ENCODE peak calls at places on chromosomes 2 and 18, in ten cellular contexts. O is effector CD4-positive, alpha-beta T cell; M is NCI-H1092; F is NCI-H510A; S is MCF 10A; B is G401; A is OCI-M1; R is psoas muscle; N is upper lobe of right lung; G is substantia nigra. U is an unnamed sample.

GRCh38 chr2:119242276-119243119 is 18.9 kb downstream of the STEAP3 start:
- DNase-seq in O (no peak), M (peak), F (peak), S (no peak), B (no peak), A (no peak), R (no peak), N (no peak), G (no peak), U (no peak)

GRCh38 chr18:49024808-49025361 is 74.1 kb upstream of the SMAD7 start:
- DNase-seq in O (no peak), M (no peak), F (no peak), S (no peak), B (no peak), A (no peak), R (no peak), N (peak), G (no peak), U (no peak)

GRCh38 chr2:41294331-41294730 is 753.5 kb upstream of the PKDCC start:
- DNase-seq in O (no peak), M (no peak), F (no peak), S (no peak), B (no peak), A (no peak), R (no peak), N (no peak), G (no peak), U (no peak)

GRCh38 chr2:99615247-99615771 is 125.5 kb upstream of the REV1 start:
- DNase-seq in O (no peak), M (peak), F (no peak), S (peak), B (no peak), A (no peak), R (peak), N (no peak), G (peak), U (peak)

GRCh38 chr2:20080415-20080814 is 29.0 kb upstream of the LAPTM4A start:
- DNase-seq in O (no peak), M (no peak), F (no peak), S (no peak), B (no peak), A (no peak), R (no peak), N (no peak), G (no peak), U (no peak)

GRCh38 chr2:100603945-100604633 is 41.3 kb downstream of the PDCL3 start:
- DNase-seq in O (no peak), M (no peak), F (no peak), S (no peak), B (peak), A (no peak), R (no peak), N (no peak), G (no peak), U (no peak)

GRCh38 chr18:3230401-3231334 is 10.9 kb upstream of the MYOM1 start:
- DNase-seq in O (no peak), M (no peak), F (no peak), S (peak), B (no peak), A (peak), R (no peak), N (no peak), G (no peak), U (peak)

GRCh38 chr18:58363767-58364540 is 264.9 kb downstream of the ALPK2 start:
- DNase-seq in O (no peak), M (no peak), F (no peak), S (peak), B (no peak), A (no peak), R (no peak), N (no peak), G (no peak), U (peak)

GRCh38 chr2:240441993-240442411 is 6.5 kb downstream of the GPC1 start:
- DNase-seq in O (no peak), M (no peak), F (no peak), S (no peak), B (no peak), A (no peak), R (peak), N (no peak), G (no peak), U (no peak)

GRCh38 chr2:207110730-207111129 is 55.0 kb downstream of the KLF7 start:
- DNase-seq in O (no peak), M (no peak), F (no peak), S (no peak), B (no peak), A (no peak), R (no peak), N (no peak), G (no peak), U (no peak)

GRCh38 chr2:231126123-231126522 is 1.3 kb upstream of the HTR2B start:
- DNase-seq in O (no peak), M (no peak), F (no peak), S (no peak), B (no peak), A (no peak), R (no peak), N (no peak), G (no peak), U (no peak)

GRCh38 chr2:43073373-43073772 is 153.0 kb downstream of the ZFP36L2 start:
- DNase-seq in O (no peak), M (no peak), F (no peak), S (peak), B (no peak), A (peak), R (no peak), N (no peak), G (no peak), U (peak)

GRCh38 chr2:166539340-166540162 is 45.5 kb upstream of the SCN7A start:
- DNase-seq in O (no peak), M (peak), F (no peak), S (peak), B (peak), A (peak), R (no peak), N (no peak), G (no peak), U (peak)

GRCh38 chr2:100259991-100260390 is 62.3 kb downstream of the LONRF2 start:
- DNase-seq in O (no peak), M (no peak), F (no peak), S (no peak), B (no peak), A (no peak), R (no peak), N (no peak), G (no peak), U (no peak)

GRCh38 chr2:219441451-219442205 is 7.0 kb downstream of the SPEG start:
- DNase-seq in O (peak), M (no peak), F (peak), S (peak), B (peak), A (no peak), R (peak), N (no peak), G (no peak), U (peak)

GRCh38 chr18:54222922-54223567 is 1.4 kb downstream of the MBD2 start:
- DNase-seq in O (peak), M (no peak), F (no peak), S (no peak), B (peak), A (peak), R (no peak), N (no peak), G (no peak), U (no peak)

GRCh38 chr18:4544131-4544530 is 89.0 kb upstream of the DLGAP1 start:
- DNase-seq in O (no peak), M (no peak), F (no peak), S (no peak), B (no peak), A (peak), R (no peak), N (no peak), G (no peak), U (no peak)